ENCODE peak calls at places on chromosome 5, in nine cellular contexts. One of them, this sample, is unnamed.
A peak's percentile ranks its signal among the peaks of the same experiment; 100 is the strongest.

GRCh38 chr5:37197340-37198050 is 51.7 kb downstream of the CPLANE1 start:
- DNase-seq in HFF-Myc: no peak
- DNase-seq in activated T-helper 9 cell treated with anti-CD3 and anti-CD28 coated beads, Interleukin-2, amount 50 U/mL, for 16 hours: no peak
- DNase-seq in WTC11: no peak
- DNase-seq in activated CD8-positive, alpha-beta memory T cell treated with anti-CD3 and anti-CD28 coated beads, Interleukin-2, amount 50 U/mL, for 48 hours: no peak
- DNase-seq in activated CD4-positive, alpha-beta T cell treated with anti-CD3 and anti-CD28 coated beads, Interleukin-2, amount 50 U/mL, for 1 hour: no peak
- DNase-seq in activated effector memory CD4-positive, alpha-beta T cell treated with Interleukin-2 at 50 U/mL for 16 hours: no peak
- DNase-seq in SK-N-MC: no peak
- DNase-seq in stimulated activated CD8-positive, alpha-beta memory T cell treated with anti-CD3 and anti-CD28 coated beads, Interleukin-2, amount 100 ng/mL, for 48 hours: no peak
- DNase-seq in this sample: no peak

GRCh38 chr5:139408191-139408590 is 4.3 kb upstream of the SPATA24 start:
- DNase-seq in HFF-Myc: no peak
- DNase-seq in activated T-helper 9 cell treated with anti-CD3 and anti-CD28 coated beads, Interleukin-2, amount 50 U/mL, for 16 hours: no peak
- DNase-seq in WTC11: no peak
- DNase-seq in activated CD8-positive, alpha-beta memory T cell treated with anti-CD3 and anti-CD28 coated beads, Interleukin-2, amount 50 U/mL, for 48 hours: no peak
- DNase-seq in activated CD4-positive, alpha-beta T cell treated with anti-CD3 and anti-CD28 coated beads, Interleukin-2, amount 50 U/mL, for 1 hour: no peak
- DNase-seq in activated effector memory CD4-positive, alpha-beta T cell treated with Interleukin-2 at 50 U/mL for 16 hours: no peak
- DNase-seq in SK-N-MC: no peak
- DNase-seq in stimulated activated CD8-positive, alpha-beta memory T cell treated with anti-CD3 and anti-CD28 coated beads, Interleukin-2, amount 100 ng/mL, for 48 hours: no peak
- DNase-seq in this sample: no peak

GRCh38 chr5:96374653-96375052 is 58.4 kb downstream of the PCSK1 start:
- DNase-seq in HFF-Myc: no peak
- DNase-seq in activated T-helper 9 cell treated with anti-CD3 and anti-CD28 coated beads, Interleukin-2, amount 50 U/mL, for 16 hours: no peak
- DNase-seq in WTC11: no peak
- DNase-seq in activated CD8-positive, alpha-beta memory T cell treated with anti-CD3 and anti-CD28 coated beads, Interleukin-2, amount 50 U/mL, for 48 hours: no peak
- DNase-seq in activated CD4-positive, alpha-beta T cell treated with anti-CD3 and anti-CD28 coated beads, Interleukin-2, amount 50 U/mL, for 1 hour: peak; percentile 1
- DNase-seq in activated effector memory CD4-positive, alpha-beta T cell treated with Interleukin-2 at 50 U/mL for 16 hours: peak; percentile 16
- DNase-seq in SK-N-MC: no peak
- DNase-seq in stimulated activated CD8-positive, alpha-beta memory T cell treated with anti-CD3 and anti-CD28 coated beads, Interleukin-2, amount 100 ng/mL, for 48 hours: no peak
- DNase-seq in this sample: no peak

GRCh38 chr5:112694853-112695709 is 42.6 kb upstream of the APC start:
- DNase-seq in HFF-Myc: no peak
- DNase-seq in activated T-helper 9 cell treated with anti-CD3 and anti-CD28 coated beads, Interleukin-2, amount 50 U/mL, for 16 hours: no peak
- DNase-seq in WTC11: no peak
- DNase-seq in activated CD8-positive, alpha-beta memory T cell treated with anti-CD3 and anti-CD28 coated beads, Interleukin-2, amount 50 U/mL, for 48 hours: no peak
- DNase-seq in activated CD4-positive, alpha-beta T cell treated with anti-CD3 and anti-CD28 coated beads, Interleukin-2, amount 50 U/mL, for 1 hour: no peak
- DNase-seq in activated effector memory CD4-positive, alpha-beta T cell treated with Interleukin-2 at 50 U/mL for 16 hours: no peak
- DNase-seq in SK-N-MC: peak; percentile 30
- DNase-seq in stimulated activated CD8-positive, alpha-beta memory T cell treated with anti-CD3 and anti-CD28 coated beads, Interleukin-2, amount 100 ng/mL, for 48 hours: no peak
- DNase-seq in this sample: no peak

GRCh38 chr5:157689942-157690689 is 18.8 kb downstream of the C5orf52 start:
- DNase-seq in HFF-Myc: no peak
- DNase-seq in activated T-helper 9 cell treated with anti-CD3 and anti-CD28 coated beads, Interleukin-2, amount 50 U/mL, for 16 hours: peak; percentile 27
- DNase-seq in WTC11: peak; percentile 45
- DNase-seq in activated CD8-positive, alpha-beta memory T cell treated with anti-CD3 and anti-CD28 coated beads, Interleukin-2, amount 50 U/mL, for 48 hours: peak; percentile 59
- DNase-seq in activated CD4-positive, alpha-beta T cell treated with anti-CD3 and anti-CD28 coated beads, Interleukin-2, amount 50 U/mL, for 1 hour: peak; percentile 23
- DNase-seq in activated effector memory CD4-positive, alpha-beta T cell treated with Interleukin-2 at 50 U/mL for 16 hours: peak; percentile 16
- DNase-seq in SK-N-MC: no peak
- DNase-seq in stimulated activated CD8-positive, alpha-beta memory T cell treated with anti-CD3 and anti-CD28 coated beads, Interleukin-2, amount 100 ng/mL, for 48 hours: peak; percentile 8
- DNase-seq in this sample: no peak

GRCh38 chr5:57692582-57693487 is 210.2 kb upstream of the ACTBL2 start:
- DNase-seq in HFF-Myc: peak; percentile 87
- DNase-seq in activated T-helper 9 cell treated with anti-CD3 and anti-CD28 coated beads, Interleukin-2, amount 50 U/mL, for 16 hours: no peak
- DNase-seq in WTC11: peak; percentile 21
- DNase-seq in activated CD8-positive, alpha-beta memory T cell treated with anti-CD3 and anti-CD28 coated beads, Interleukin-2, amount 50 U/mL, for 48 hours: no peak
- DNase-seq in activated CD4-positive, alpha-beta T cell treated with anti-CD3 and anti-CD28 coated beads, Interleukin-2, amount 50 U/mL, for 1 hour: no peak
- DNase-seq in activated effector memory CD4-positive, alpha-beta T cell treated with Interleukin-2 at 50 U/mL for 16 hours: no peak
- DNase-seq in SK-N-MC: no peak
- DNase-seq in stimulated activated CD8-positive, alpha-beta memory T cell treated with anti-CD3 and anti-CD28 coated beads, Interleukin-2, amount 100 ng/mL, for 48 hours: no peak
- DNase-seq in this sample: no peak

GRCh38 chr5:91178461-91178860 is 204.7 kb downstream of the ARRDC3 start:
- DNase-seq in HFF-Myc: no peak
- DNase-seq in activated T-helper 9 cell treated with anti-CD3 and anti-CD28 coated beads, Interleukin-2, amount 50 U/mL, for 16 hours: no peak
- DNase-seq in WTC11: no peak
- DNase-seq in activated CD8-positive, alpha-beta memory T cell treated with anti-CD3 and anti-CD28 coated beads, Interleukin-2, amount 50 U/mL, for 48 hours: no peak
- DNase-seq in activated CD4-positive, alpha-beta T cell treated with anti-CD3 and anti-CD28 coated beads, Interleukin-2, amount 50 U/mL, for 1 hour: no peak
- DNase-seq in activated effector memory CD4-positive, alpha-beta T cell treated with Interleukin-2 at 50 U/mL for 16 hours: no peak
- DNase-seq in SK-N-MC: peak; percentile 56
- DNase-seq in stimulated activated CD8-positive, alpha-beta memory T cell treated with anti-CD3 and anti-CD28 coated beads, Interleukin-2, amount 100 ng/mL, for 48 hours: no peak
- DNase-seq in this sample: no peak

GRCh38 chr5:143557061-143557818 is 153.8 kb upstream of the NR3C1 start:
- DNase-seq in HFF-Myc: no peak
- DNase-seq in activated T-helper 9 cell treated with anti-CD3 and anti-CD28 coated beads, Interleukin-2, amount 50 U/mL, for 16 hours: no peak
- DNase-seq in WTC11: no peak
- DNase-seq in activated CD8-positive, alpha-beta memory T cell treated with anti-CD3 and anti-CD28 coated beads, Interleukin-2, amount 50 U/mL, for 48 hours: no peak
- DNase-seq in activated CD4-positive, alpha-beta T cell treated with anti-CD3 and anti-CD28 coated beads, Interleukin-2, amount 50 U/mL, for 1 hour: no peak
- DNase-seq in activated effector memory CD4-positive, alpha-beta T cell treated with Interleukin-2 at 50 U/mL for 16 hours: no peak
- DNase-seq in SK-N-MC: no peak
- DNase-seq in stimulated activated CD8-positive, alpha-beta memory T cell treated with anti-CD3 and anti-CD28 coated beads, Interleukin-2, amount 100 ng/mL, for 48 hours: no peak
- DNase-seq in this sample: no peak

GRCh38 chr5:115532517-115532916 is 12.1 kb downstream of the FEM1C start:
- DNase-seq in HFF-Myc: no peak
- DNase-seq in activated T-helper 9 cell treated with anti-CD3 and anti-CD28 coated beads, Interleukin-2, amount 50 U/mL, for 16 hours: no peak
- DNase-seq in WTC11: no peak
- DNase-seq in activated CD8-positive, alpha-beta memory T cell treated with anti-CD3 and anti-CD28 coated beads, Interleukin-2, amount 50 U/mL, for 48 hours: no peak
- DNase-seq in activated CD4-positive, alpha-beta T cell treated with anti-CD3 and anti-CD28 coated beads, Interleukin-2, amount 50 U/mL, for 1 hour: no peak
- DNase-seq in activated effector memory CD4-positive, alpha-beta T cell treated with Interleukin-2 at 50 U/mL for 16 hours: no peak
- DNase-seq in SK-N-MC: no peak
- DNase-seq in stimulated activated CD8-positive, alpha-beta memory T cell treated with anti-CD3 and anti-CD28 coated beads, Interleukin-2, amount 100 ng/mL, for 48 hours: no peak
- DNase-seq in this sample: no peak

GRCh38 chr5:10317825-10318682 is 10.4 kb upstream of the CMBL start:
- DNase-seq in HFF-Myc: peak; percentile 76
- DNase-seq in activated T-helper 9 cell treated with anti-CD3 and anti-CD28 coated beads, Interleukin-2, amount 50 U/mL, for 16 hours: no peak
- DNase-seq in WTC11: no peak
- DNase-seq in activated CD8-positive, alpha-beta memory T cell treated with anti-CD3 and anti-CD28 coated beads, Interleukin-2, amount 50 U/mL, for 48 hours: no peak
- DNase-seq in activated CD4-positive, alpha-beta T cell treated with anti-CD3 and anti-CD28 coated beads, Interleukin-2, amount 50 U/mL, for 1 hour: no peak
- DNase-seq in activated effector memory CD4-positive, alpha-beta T cell treated with Interleukin-2 at 50 U/mL for 16 hours: no peak
- DNase-seq in SK-N-MC: no peak
- DNase-seq in stimulated activated CD8-positive, alpha-beta memory T cell treated with anti-CD3 and anti-CD28 coated beads, Interleukin-2, amount 100 ng/mL, for 48 hours: no peak
- DNase-seq in this sample: no peak

GRCh38 chr5:99398946-99399345 is 470.1 kb upstream of the CHD1 start:
- DNase-seq in HFF-Myc: no peak
- DNase-seq in activated T-helper 9 cell treated with anti-CD3 and anti-CD28 coated beads, Interleukin-2, amount 50 U/mL, for 16 hours: no peak
- DNase-seq in WTC11: no peak
- DNase-seq in activated CD8-positive, alpha-beta memory T cell treated with anti-CD3 and anti-CD28 coated beads, Interleukin-2, amount 50 U/mL, for 48 hours: no peak
- DNase-seq in activated CD4-positive, alpha-beta T cell treated with anti-CD3 and anti-CD28 coated beads, Interleukin-2, amount 50 U/mL, for 1 hour: no peak
- DNase-seq in activated effector memory CD4-positive, alpha-beta T cell treated with Interleukin-2 at 50 U/mL for 16 hours: no peak
- DNase-seq in SK-N-MC: no peak
- DNase-seq in stimulated activated CD8-positive, alpha-beta memory T cell treated with anti-CD3 and anti-CD28 coated beads, Interleukin-2, amount 100 ng/mL, for 48 hours: no peak
- DNase-seq in this sample: no peak

GRCh38 chr5:163079618-163080017 is 357.8 kb upstream of the CCNG1 start:
- DNase-seq in HFF-Myc: no peak
- DNase-seq in activated T-helper 9 cell treated with anti-CD3 and anti-CD28 coated beads, Interleukin-2, amount 50 U/mL, for 16 hours: no peak
- DNase-seq in WTC11: peak; percentile 41
- DNase-seq in activated CD8-positive, alpha-beta memory T cell treated with anti-CD3 and anti-CD28 coated beads, Interleukin-2, amount 50 U/mL, for 48 hours: no peak
- DNase-seq in activated CD4-positive, alpha-beta T cell treated with anti-CD3 and anti-CD28 coated beads, Interleukin-2, amount 50 U/mL, for 1 hour: no peak
- DNase-seq in activated effector memory CD4-positive, alpha-beta T cell treated with Interleukin-2 at 50 U/mL for 16 hours: no peak
- DNase-seq in SK-N-MC: no peak
- DNase-seq in stimulated activated CD8-positive, alpha-beta memory T cell treated with anti-CD3 and anti-CD28 coated beads, Interleukin-2, amount 100 ng/mL, for 48 hours: no peak
- DNase-seq in this sample: no peak

GRCh38 chr5:114223866-114224265 is 138.0 kb upstream of the KCNN2 start:
- DNase-seq in HFF-Myc: peak; percentile 14
- DNase-seq in activated T-helper 9 cell treated with anti-CD3 and anti-CD28 coated beads, Interleukin-2, amount 50 U/mL, for 16 hours: no peak
- DNase-seq in WTC11: no peak
- DNase-seq in activated CD8-positive, alpha-beta memory T cell treated with anti-CD3 and anti-CD28 coated beads, Interleukin-2, amount 50 U/mL, for 48 hours: no peak
- DNase-seq in activated CD4-positive, alpha-beta T cell treated with anti-CD3 and anti-CD28 coated beads, Interleukin-2, amount 50 U/mL, for 1 hour: no peak
- DNase-seq in activated effector memory CD4-positive, alpha-beta T cell treated with Interleukin-2 at 50 U/mL for 16 hours: no peak
- DNase-seq in SK-N-MC: no peak
- DNase-seq in stimulated activated CD8-positive, alpha-beta memory T cell treated with anti-CD3 and anti-CD28 coated beads, Interleukin-2, amount 100 ng/mL, for 48 hours: no peak
- DNase-seq in this sample: no peak

GRCh38 chr5:88524941-88525340 is 256.3 kb upstream of the TMEM161B start:
- DNase-seq in HFF-Myc: no peak
- DNase-seq in activated T-helper 9 cell treated with anti-CD3 and anti-CD28 coated beads, Interleukin-2, amount 50 U/mL, for 16 hours: no peak
- DNase-seq in WTC11: no peak
- DNase-seq in activated CD8-positive, alpha-beta memory T cell treated with anti-CD3 and anti-CD28 coated beads, Interleukin-2, amount 50 U/mL, for 48 hours: no peak
- DNase-seq in activated CD4-positive, alpha-beta T cell treated with anti-CD3 and anti-CD28 coated beads, Interleukin-2, amount 50 U/mL, for 1 hour: no peak
- DNase-seq in activated effector memory CD4-positive, alpha-beta T cell treated with Interleukin-2 at 50 U/mL for 16 hours: no peak
- DNase-seq in SK-N-MC: no peak
- DNase-seq in stimulated activated CD8-positive, alpha-beta memory T cell treated with anti-CD3 and anti-CD28 coated beads, Interleukin-2, amount 100 ng/mL, for 48 hours: no peak
- DNase-seq in this sample: no peak